ENCODE peak calls at places on chromosomes 6 and 20, in eight cellular contexts. One of them, this sample, is unnamed.

GRCh38 chr6:113103618-113104390 is 753.3 kb upstream of the MARCKS start:
- DNase-seq in neural progenitor cell: no peak
- DNase-seq in H4: peak
- DNase-seq in RWPE1: no peak
- DNase-seq in stimulated activated CD4-positive, alpha-beta T cell treated with anti-CD3 and anti-CD28 coated beads, Interleukin-15, amount 100 ng/mL, for 48 hours: no peak
- DNase-seq in NCI-H1092 treated with DMSO at 0.1 percent for 48 hours: no peak
- DNase-seq in coronary artery: no peak
- DNase-seq in activated T-cell treated with anti-CD3 and anti-CD28 coated beads, Interleukin-2, amount 50 U/mL, for 4 hours: no peak
- DNase-seq in this sample: no peak

GRCh38 chr6:45326698-45327417 is 1.3 kb upstream of the RUNX2 start:
- DNase-seq in neural progenitor cell: peak
- DNase-seq in H4: peak
- DNase-seq in RWPE1: no peak
- DNase-seq in stimulated activated CD4-positive, alpha-beta T cell treated with anti-CD3 and anti-CD28 coated beads, Interleukin-15, amount 100 ng/mL, for 48 hours: no peak
- DNase-seq in NCI-H1092 treated with DMSO at 0.1 percent for 48 hours: no peak
- DNase-seq in coronary artery: no peak
- DNase-seq in activated T-cell treated with anti-CD3 and anti-CD28 coated beads, Interleukin-2, amount 50 U/mL, for 4 hours: no peak
- DNase-seq in this sample: no peak

GRCh38 chr6:1686117-1687098 is 76.7 kb downstream of the FOXC1 start:
- DNase-seq in neural progenitor cell: no peak
- DNase-seq in H4: peak
- DNase-seq in RWPE1: peak
- DNase-seq in stimulated activated CD4-positive, alpha-beta T cell treated with anti-CD3 and anti-CD28 coated beads, Interleukin-15, amount 100 ng/mL, for 48 hours: no peak
- DNase-seq in NCI-H1092 treated with DMSO at 0.1 percent for 48 hours: peak
- DNase-seq in coronary artery: no peak
- DNase-seq in activated T-cell treated with anti-CD3 and anti-CD28 coated beads, Interleukin-2, amount 50 U/mL, for 4 hours: no peak
- DNase-seq in this sample: peak

GRCh38 chr6:140393665-140394064 is 1019.2 kb upstream of the CITED2 start:
- DNase-seq in neural progenitor cell: no peak
- DNase-seq in H4: peak
- DNase-seq in RWPE1: no peak
- DNase-seq in stimulated activated CD4-positive, alpha-beta T cell treated with anti-CD3 and anti-CD28 coated beads, Interleukin-15, amount 100 ng/mL, for 48 hours: no peak
- DNase-seq in NCI-H1092 treated with DMSO at 0.1 percent for 48 hours: no peak
- DNase-seq in coronary artery: no peak
- DNase-seq in activated T-cell treated with anti-CD3 and anti-CD28 coated beads, Interleukin-2, amount 50 U/mL, for 4 hours: no peak
- DNase-seq in this sample: no peak

GRCh38 chr6:31615748-31616147 is 714 bp downstream of the AIF1 start:
- DNase-seq in neural progenitor cell: no peak
- DNase-seq in H4: no peak
- DNase-seq in RWPE1: no peak
- DNase-seq in stimulated activated CD4-positive, alpha-beta T cell treated with anti-CD3 and anti-CD28 coated beads, Interleukin-15, amount 100 ng/mL, for 48 hours: peak
- DNase-seq in NCI-H1092 treated with DMSO at 0.1 percent for 48 hours: no peak
- DNase-seq in coronary artery: no peak
- DNase-seq in activated T-cell treated with anti-CD3 and anti-CD28 coated beads, Interleukin-2, amount 50 U/mL, for 4 hours: no peak
- DNase-seq in this sample: no peak

GRCh38 chr20:5033566-5033965 is 32.3 kb upstream of the SLC23A2 start:
- DNase-seq in neural progenitor cell: no peak
- DNase-seq in H4: no peak
- DNase-seq in RWPE1: no peak
- DNase-seq in stimulated activated CD4-positive, alpha-beta T cell treated with anti-CD3 and anti-CD28 coated beads, Interleukin-15, amount 100 ng/mL, for 48 hours: no peak
- DNase-seq in NCI-H1092 treated with DMSO at 0.1 percent for 48 hours: no peak
- DNase-seq in coronary artery: no peak
- DNase-seq in activated T-cell treated with anti-CD3 and anti-CD28 coated beads, Interleukin-2, amount 50 U/mL, for 4 hours: no peak
- DNase-seq in this sample: no peak

GRCh38 chr6:162099685-162100084 is 627.9 kb downstream of the PRKN start:
- DNase-seq in neural progenitor cell: no peak
- DNase-seq in H4: peak
- DNase-seq in RWPE1: peak
- DNase-seq in stimulated activated CD4-positive, alpha-beta T cell treated with anti-CD3 and anti-CD28 coated beads, Interleukin-15, amount 100 ng/mL, for 48 hours: peak
- DNase-seq in NCI-H1092 treated with DMSO at 0.1 percent for 48 hours: no peak
- DNase-seq in coronary artery: no peak
- DNase-seq in activated T-cell treated with anti-CD3 and anti-CD28 coated beads, Interleukin-2, amount 50 U/mL, for 4 hours: no peak
- DNase-seq in this sample: no peak

GRCh38 chr20:46575794-46576495 is 25.5 kb upstream of the OCSTAMP start:
- DNase-seq in neural progenitor cell: no peak
- DNase-seq in H4: no peak
- DNase-seq in RWPE1: no peak
- DNase-seq in stimulated activated CD4-positive, alpha-beta T cell treated with anti-CD3 and anti-CD28 coated beads, Interleukin-15, amount 100 ng/mL, for 48 hours: no peak
- DNase-seq in NCI-H1092 treated with DMSO at 0.1 percent for 48 hours: no peak
- DNase-seq in coronary artery: no peak
- DNase-seq in activated T-cell treated with anti-CD3 and anti-CD28 coated beads, Interleukin-2, amount 50 U/mL, for 4 hours: no peak
- DNase-seq in this sample: no peak

GRCh38 chr6:7893342-7893741 is 17.2 kb downstream of the TXNDC5 start:
- DNase-seq in neural progenitor cell: no peak
- DNase-seq in H4: no peak
- DNase-seq in RWPE1: no peak
- DNase-seq in stimulated activated CD4-positive, alpha-beta T cell treated with anti-CD3 and anti-CD28 coated beads, Interleukin-15, amount 100 ng/mL, for 48 hours: no peak
- DNase-seq in NCI-H1092 treated with DMSO at 0.1 percent for 48 hours: no peak
- DNase-seq in coronary artery: no peak
- DNase-seq in activated T-cell treated with anti-CD3 and anti-CD28 coated beads, Interleukin-2, amount 50 U/mL, for 4 hours: no peak
- DNase-seq in this sample: no peak

GRCh38 chr20:34624628-34625027 is 52.3 kb downstream of the PIGU start:
- DNase-seq in neural progenitor cell: peak
- DNase-seq in H4: no peak
- DNase-seq in RWPE1: no peak
- DNase-seq in stimulated activated CD4-positive, alpha-beta T cell treated with anti-CD3 and anti-CD28 coated beads, Interleukin-15, amount 100 ng/mL, for 48 hours: no peak
- DNase-seq in NCI-H1092 treated with DMSO at 0.1 percent for 48 hours: no peak
- DNase-seq in coronary artery: no peak
- DNase-seq in activated T-cell treated with anti-CD3 and anti-CD28 coated beads, Interleukin-2, amount 50 U/mL, for 4 hours: no peak
- DNase-seq in this sample: no peak